ENCODE peak calls at places on chromosome X, in eight cellular contexts. C is neuronal stem cell, W is mesendoderm, F is adipocyte, R is GM12878, Q is K562, V is astrocyte, E is mesenchymal stem cell. I is an unnamed sample.

GRCh38 chrX:47217121-47217851 is 1.2 kb upstream of the CDK16 start:
- DNase-seq in C (no peak), W (peak; percentile 73), F (peak; percentile 53), E (peak; percentile 87), R (no peak), V (peak; percentile 59), Q (no peak), I (peak; percentile 82)

GRCh38 chrX:78075787-78076389 is 28.2 kb upstream of the PGK1 start:
- DNase-seq in E (no peak), Q (no peak), R (no peak), C (no peak), F (no peak), W (no peak), V (no peak), I (no peak)

GRCh38 chrX:144801786-144802185 is 445.5 kb upstream of the SPANXN1 start:
- DNase-seq in E (peak; percentile 64), Q (no peak), W (no peak), V (no peak), R (no peak), C (no peak), F (no peak), I (no peak)

GRCh38 chrX:101759000-101759399 is 99.3 kb upstream of the ARMCX2 start:
- DNase-seq in E (peak; percentile 52), W (peak; percentile 92), V (peak; percentile 16), F (peak; percentile 66), Q (peak; percentile 22), R (no peak), C (peak; percentile 52), I (no peak)

GRCh38 chrX:10636337-10636736 is 16.0 kb upstream of the MID1 start:
- DNase-seq in R (no peak), F (peak; percentile 70), V (no peak), C (no peak), Q (peak; percentile 7), W (peak; percentile 71), E (peak; percentile 68), I (no peak)

GRCh38 chrX:71993371-71993770 is 82.7 kb downstream of the NHSL2 start:
- DNase-seq in E (no peak), W (no peak), V (no peak), Q (no peak), F (no peak), R (no peak), C (no peak), I (no peak)

GRCh38 chrX:110442631-110443030 is 84.0 kb downstream of the RTL9 start:
- DNase-seq in Q (peak; percentile 51), C (no peak), F (no peak), W (peak; percentile 75), V (peak; percentile 14), R (no peak), E (peak; percentile 22), I (no peak)

GRCh38 chrX:45751156-45751555 is 550.5 kb upstream of the DIPK2B start:
- DNase-seq in W (no peak), F (peak; percentile 20), V (no peak), E (peak; percentile 0), C (no peak), Q (no peak), R (no peak), I (no peak)

GRCh38 chrX:103586314-103586646 is 965 bp downstream of the TCEAL4 start:
- DNase-seq in W (no peak), E (peak; percentile 0), C (no peak), F (peak; percentile 1), R (no peak), Q (no peak), V (no peak), I (no peak)

GRCh38 chrX:15738686-15739016 is 581 bp downstream of the CA5B start:
- DNase-seq in V (no peak), C (no peak), E (no peak), F (no peak), W (no peak), R (no peak), Q (no peak), I (no peak)
- H3K9ac ChIP-seq in V (peak overlapping the region; percentile 58), C (no peak overlapping the region), E (no peak overlapping the region), F (peak overlapping the region; percentile 47), W (no peak overlapping the region), R (peak overlapping the region; percentile 52), Q (peak overlapping the region; percentile 17), I (no peak overlapping the region)

DNA sequence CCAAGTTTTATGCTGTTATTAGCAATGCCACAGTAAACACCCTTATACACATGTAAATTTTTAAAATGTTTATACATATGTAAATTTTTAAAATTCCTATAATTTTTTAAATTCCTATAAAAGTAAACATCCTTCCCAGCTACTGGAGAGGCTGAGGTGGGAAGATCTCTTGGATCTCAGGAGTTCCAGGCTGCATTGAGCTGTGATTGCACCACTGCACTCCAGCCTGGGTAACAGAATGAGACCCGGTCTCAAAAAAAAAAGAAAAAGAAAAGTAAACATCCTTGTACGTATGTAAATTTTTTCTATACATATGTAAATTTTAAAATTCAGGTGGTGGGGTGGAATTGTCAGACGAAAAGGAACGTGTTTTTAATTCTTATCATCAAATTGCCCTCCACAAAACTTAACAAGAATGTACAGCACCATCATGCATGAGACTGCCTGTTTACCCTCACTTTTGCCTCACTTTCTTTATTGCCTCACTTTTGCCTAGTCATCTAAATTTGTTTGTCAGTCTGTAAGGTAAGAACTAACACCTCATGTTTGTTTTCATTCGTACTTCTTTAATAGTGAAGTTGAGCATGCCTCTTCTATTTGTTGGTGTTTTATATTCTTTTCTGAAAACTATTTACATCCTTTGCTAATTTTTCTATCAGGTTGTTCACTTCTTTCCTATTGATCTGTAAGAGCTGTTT is 8.0 kb downstream of the SLC7A3 start:
- DNase-seq in W (peak; percentile 57), R (no peak), V (no peak), Q (no peak), E (no peak), C (no peak), F (no peak), I (no peak)
- H3K9ac ChIP-seq in W (no peak overlapping the region), R (no peak overlapping the region), V (no peak overlapping the region), Q (no peak overlapping the region), E (no peak overlapping the region), C (no peak overlapping the region), F (no peak overlapping the region), I (no peak overlapping the region)

GRCh38 chrX:55796496-55796895 is 78.9 kb downstream of the RRAGB start:
- DNase-seq in V (no peak), Q (no peak), E (no peak), R (no peak), F (no peak), C (no peak), W (no peak), I (no peak)

GRCh38 chrX:55801811-55802210 is 84.3 kb downstream of the RRAGB start:
- DNase-seq in V (no peak), C (no peak), W (peak; percentile 35), F (no peak), R (no peak), E (no peak), Q (no peak), I (no peak)
- H3K9ac ChIP-seq in V (no peak overlapping the region), C (no peak overlapping the region), W (no peak overlapping the region), F (no peak overlapping the region), R (no peak overlapping the region), E (no peak overlapping the region), Q (no peak overlapping the region), I (no peak overlapping the region)

DNA sequence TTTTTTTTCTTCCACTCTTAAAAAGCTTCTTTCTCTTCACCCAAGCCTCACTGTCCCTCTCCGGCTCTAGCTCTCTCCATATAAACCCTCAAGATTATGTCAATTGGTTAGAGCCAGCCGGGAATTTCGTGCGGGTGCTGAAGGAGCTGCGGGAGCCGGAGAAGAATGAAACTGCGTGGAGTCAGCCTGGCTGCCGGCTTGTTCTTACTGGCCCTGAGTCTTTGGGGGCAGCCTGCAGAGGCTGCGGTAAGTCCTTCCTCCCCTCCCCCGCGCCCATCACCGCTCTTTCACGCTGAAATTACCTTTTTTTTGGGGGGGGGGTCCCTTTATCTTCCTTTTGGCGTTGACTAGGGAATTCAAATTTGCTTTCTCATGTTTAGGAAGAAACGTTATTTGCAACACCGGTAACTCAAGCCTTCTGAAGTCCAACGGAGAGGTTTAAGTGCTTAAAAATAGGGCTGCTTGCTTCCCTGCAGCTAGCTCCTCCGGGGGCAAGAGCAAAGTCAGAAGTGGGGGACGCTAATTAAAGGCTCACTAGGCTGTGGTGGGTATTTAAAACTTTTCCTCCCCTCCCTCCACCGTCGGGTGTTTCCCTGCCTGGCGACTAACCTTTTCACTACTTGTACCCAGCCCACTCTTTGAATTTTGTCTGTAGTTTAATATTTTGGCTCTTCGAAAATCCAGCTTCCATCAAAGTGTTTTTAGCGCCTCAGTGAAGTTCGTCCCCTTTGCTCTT is 491 bp downstream of the COL4A5 start:
- DNase-seq in R (no peak), C (no peak), E (no peak), W (no peak), F (peak; percentile 58), Q (peak; percentile 10), V (no peak), I (peak; percentile 59)
- H3K9ac ChIP-seq in R (no peak overlapping the region), C (no peak overlapping the region), E (peak overlapping the region; percentile 83), W (peak overlapping the region; percentile 81), F (peak overlapping the region; percentile 74), Q (peak overlapping the region; percentile 90), V (peak overlapping the region; percentile 90), I (peak overlapping the region; percentile 78)

DNA sequence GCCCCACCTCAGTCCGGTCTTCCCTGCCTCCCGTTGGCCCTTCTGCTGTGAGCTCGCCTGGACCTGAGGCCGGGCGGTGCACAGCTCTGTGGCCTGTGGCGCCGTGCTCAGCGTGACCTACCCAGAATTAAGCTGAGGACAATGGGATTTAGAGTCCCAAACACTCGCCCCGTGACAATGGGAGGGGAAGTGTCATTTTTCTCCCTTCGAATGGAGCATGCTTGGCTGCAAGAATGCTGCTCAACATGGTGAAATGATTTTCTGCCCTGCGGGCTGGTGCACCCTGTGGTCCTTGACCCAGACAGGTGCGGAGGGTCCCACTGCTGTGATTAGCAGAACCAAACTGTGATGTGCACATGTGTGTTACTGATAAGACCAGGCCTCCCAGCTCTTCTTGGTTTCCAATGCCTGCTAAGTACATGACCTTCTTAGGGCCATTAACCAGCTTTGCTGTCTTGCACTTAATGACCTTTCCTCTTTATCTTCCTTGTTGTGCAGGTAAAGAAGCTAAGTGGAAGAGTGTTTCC is 772 bp downstream of the EOLA1 start:
- DNase-seq in E (no peak), V (no peak), W (peak; percentile 19), R (no peak), Q (peak; percentile 17), F (no peak), C (no peak), I (peak; percentile 53)
- H3K9ac ChIP-seq in E (peak overlapping the region; percentile 89), V (peak overlapping the region; percentile 90), W (peak overlapping the region; percentile 59), R (peak overlapping the region; percentile 70), Q (peak overlapping the region; percentile 95), F (peak overlapping the region; percentile 89), C (no peak overlapping the region), I (peak overlapping the region; percentile 80)